ENCODE peak calls at places on chromosomes 11 and 22, in eight cellular contexts. B is stomach, T is H9, A is adrenal gland, Y is HFFc6, H is Calu3, S is kidney, W is suprapubic skin. P is an unnamed sample.

GRCh38 chr11:76649964-76650363 is 20.6 kb downstream of the LRRC32 start:
- DNase-seq in A (no peak), W (peak), H (no peak), S (no peak), T (no peak), Y (no peak), B (no peak), P (no peak)

GRCh38 chr11:5597953-5598352 is 1.5 kb downstream of the TRIM6 start:
- DNase-seq in Y (no peak), W (no peak), B (no peak), A (no peak), S (no peak), T (peak), H (no peak), P (no peak)

GRCh38 chr11:37689951-37690350 is 1091.9 kb upstream of the RAG2 start:
- DNase-seq in Y (no peak), B (no peak), A (no peak), H (no peak), T (no peak), S (no peak), W (no peak), P (no peak)

GRCh38 chr11:64224891-64225607 is 937 bp downstream of the TRPT1 start:
- DNase-seq in A (no peak), Y (no peak), T (no peak), W (no peak), B (no peak), H (no peak), S (peak), P (no peak)

GRCh38 chr11:116275634-116276033 is 497.2 kb downstream of the BUD13 start:
- DNase-seq in T (no peak), Y (no peak), H (no peak), S (no peak), B (no peak), W (no peak), A (peak), P (no peak)

GRCh38 chr22:40046126-40046525 is 51.4 kb downstream of the FAM83F start:
- DNase-seq in T (no peak), W (no peak), Y (no peak), H (no peak), S (no peak), A (no peak), B (no peak), P (no peak)

GRCh38 chr22:29266564-29267461 is 968 bp downstream of the RHBDD3 start:
- DNase-seq in T (no peak), A (peak), S (no peak), B (no peak), W (no peak), H (no peak), Y (no peak), P (no peak)

GRCh38 chr11:76419896-76420295 is 24.9 kb upstream of the EMSY start:
- DNase-seq in B (no peak), S (no peak), Y (no peak), T (peak), H (peak), W (no peak), A (peak), P (peak)

GRCh38 chr22:39234867-39235687 is 9.7 kb downstream of the PDGFB start:
- DNase-seq in H (no peak), T (no peak), W (peak), S (peak), Y (no peak), A (no peak), B (peak), P (no peak)

GRCh38 chr22:50606126-50606525 is 5.5 kb downstream of the MAPK8IP2 start:
- DNase-seq in S (peak), Y (no peak), B (no peak), A (no peak), W (no peak), T (no peak), H (no peak), P (no peak)
- TF ChIP-seq CTCF in S (no peak), Y (peak), B (no peak), A (no peak), W (no peak), T (peak), H (peak), P (no peak)

GRCh38 chr11:62025429-62026105 is 58.1 kb upstream of the FTH1 start:
- DNase-seq in H (peak), T (no peak), A (peak), B (peak), S (peak), W (peak), Y (peak), P (no peak)
- TF ChIP-seq CTCF in H (no peak), T (no peak), A (no peak), B (no peak), S (no peak), W (no peak), Y (no peak), P (no peak)

DNA sequence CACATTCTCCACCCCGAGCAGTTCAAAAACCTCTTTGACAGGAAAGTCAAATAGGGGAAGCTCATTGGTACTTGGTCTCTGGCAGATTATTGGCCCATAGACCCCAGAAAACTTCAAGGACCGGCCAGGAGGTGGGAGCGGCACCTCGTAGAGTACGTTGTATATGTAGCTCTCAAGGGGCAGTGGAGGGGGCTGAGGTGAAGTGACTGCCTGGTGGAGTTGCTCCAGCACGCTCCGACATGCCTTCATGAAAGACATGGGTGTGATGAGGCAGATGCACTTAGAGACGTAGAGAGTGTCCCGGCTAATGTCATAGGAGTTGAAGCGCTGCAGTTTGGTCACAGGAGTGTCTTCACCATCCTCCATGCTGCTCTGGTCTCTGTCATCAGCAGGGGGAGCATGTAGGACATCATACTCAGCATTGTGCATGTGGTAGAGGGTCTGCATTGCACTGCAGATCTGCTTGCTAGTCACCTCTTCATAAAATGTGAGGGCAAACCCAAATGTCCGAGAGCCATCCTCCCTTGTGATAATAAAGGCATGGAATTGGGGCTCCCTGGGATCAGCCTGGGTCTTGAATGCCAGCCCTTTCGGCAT is 61.3 kb downstream of the DENND5A start:
- DNase-seq in H (no peak), W (no peak), S (no peak), B (no peak), A (no peak), T (peak), Y (no peak), P (no peak)
- TF ChIP-seq CTCF in H (no peak), W (no peak), S (peak), B (no peak), A (no peak), T (peak), Y (no peak), P (no peak)

DNA sequence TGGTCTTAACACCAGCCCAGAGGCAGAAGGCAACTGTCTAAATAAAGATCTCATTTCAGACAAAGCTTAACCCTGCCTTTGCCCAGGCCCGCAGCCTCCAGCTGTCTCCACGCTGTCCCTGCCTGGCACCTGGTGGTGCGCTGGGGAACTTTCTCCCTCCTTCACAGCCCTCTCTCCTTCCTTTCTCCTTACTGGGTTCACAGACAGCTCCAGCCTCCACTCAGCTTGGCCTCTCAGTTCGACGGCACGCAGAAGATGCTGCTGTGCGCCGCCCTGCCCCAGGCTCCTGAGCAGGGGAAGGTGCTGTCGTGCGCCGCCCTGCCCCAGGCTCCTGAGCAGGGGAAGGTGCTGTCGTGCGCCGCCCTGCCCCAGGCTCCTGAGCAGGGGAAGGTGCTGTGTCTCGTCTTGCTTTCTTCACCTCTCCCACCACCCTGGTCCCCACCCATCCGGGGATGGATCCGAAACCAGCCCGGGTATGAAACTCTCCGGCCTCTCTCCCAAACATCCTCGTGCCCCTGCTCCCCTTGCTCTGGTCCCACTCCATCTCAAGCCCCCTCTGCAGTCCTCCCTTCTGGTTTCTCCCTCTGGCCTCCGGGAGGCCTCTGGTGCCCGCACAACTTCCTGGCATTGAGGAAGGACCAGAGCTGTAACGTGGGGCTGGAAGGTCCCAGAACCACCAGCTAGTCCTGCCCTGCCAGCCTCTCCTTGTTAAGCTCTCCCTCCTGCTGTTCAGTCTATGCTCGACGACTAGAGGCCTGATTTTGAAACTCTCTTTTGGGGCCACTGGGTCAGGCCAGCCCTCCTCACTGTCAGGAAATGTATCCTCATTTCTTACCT is 22.9 kb upstream of the JAM3 start:
- DNase-seq in Y (no peak), T (peak), A (no peak), W (no peak), H (peak), B (no peak), S (no peak), P (peak)
- TF ChIP-seq CTCF in Y (peak), T (peak), A (no peak), W (peak), H (no peak), B (peak), S (no peak), P (no peak)